ENCODE peak calls at places on chromosome 3, in ten cellular contexts. H, W, N, R, V, T, X, E, Z and L are unnamed samples.

GRCh38 chr3:27507515-27508266 is 23.5 kb upstream of the SLC4A7 start:
- DNase-seq in H (no peak), T (no peak), X (no peak), N (no peak), V (no peak), W (no peak), E (no peak), Z (no peak), R (no peak), L (peak)

GRCh38 chr3:148923592-148923991 is 58.5 kb downstream of the CPA3 start:
- DNase-seq in H (no peak), E (no peak), Z (no peak), N (no peak), W (no peak), R (no peak), X (no peak), T (no peak), V (no peak), L (no peak)

GRCh38 chr3:17938313-17938712 is 195.9 kb upstream of the TBC1D5 start:
- DNase-seq in T (no peak), V (no peak), E (no peak), R (no peak), H (no peak), X (no peak), Z (peak), N (no peak), W (no peak), L (no peak)

GRCh38 chr3:72036899-72037298 is 252.0 kb upstream of the PROK2 start:
- DNase-seq in E (no peak), T (peak), V (no peak), H (no peak), R (no peak), W (peak), Z (no peak), N (no peak), X (no peak), L (no peak)

GRCh38 chr3:101151286-101151901 is 158.2 kb upstream of the ABI3BP start:
- DNase-seq in W (peak), V (no peak), N (no peak), H (no peak), X (no peak), Z (no peak), E (no peak), T (no peak), R (no peak), L (no peak)

GRCh38 chr3:108474581-108474980 is 35.8 kb downstream of the MYH15 start:
- DNase-seq in X (no peak), T (no peak), E (no peak), N (no peak), R (no peak), Z (no peak), V (no peak), W (no peak), H (no peak), L (no peak)

GRCh38 chr3:134630506-134630905 is 20.3 kb downstream of the KY start:
- DNase-seq in R (no peak), E (no peak), W (peak), Z (no peak), N (no peak), V (no peak), H (no peak), T (no peak), X (no peak), L (peak)

GRCh38 chr3:128232421-128233180 is 79.3 kb downstream of the EEFSEC start:
- DNase-seq in W (no peak), X (no peak), Z (no peak), H (peak), R (no peak), N (no peak), E (no peak), T (no peak), V (no peak), L (no peak)

GRCh38 chr3:135034291-135034768 is 239.3 kb downstream of the EPHB1 start:
- DNase-seq in E (no peak), T (peak), X (no peak), V (no peak), H (no peak), W (no peak), Z (peak), R (no peak), N (no peak), L (no peak)

GRCh38 chr3:45583021-45583851 is 11.3 kb upstream of the LIMD1 start:
- DNase-seq in X (no peak), T (no peak), W (no peak), Z (no peak), N (no peak), R (peak), H (peak), V (no peak), E (no peak), L (no peak)
- H3K4me2 ChIP-seq in X (no peak), T (no peak), W (no peak), Z (no peak), N (no peak), R (peak), H (no peak), V (no peak), E (no peak), L (no peak)

DNA sequence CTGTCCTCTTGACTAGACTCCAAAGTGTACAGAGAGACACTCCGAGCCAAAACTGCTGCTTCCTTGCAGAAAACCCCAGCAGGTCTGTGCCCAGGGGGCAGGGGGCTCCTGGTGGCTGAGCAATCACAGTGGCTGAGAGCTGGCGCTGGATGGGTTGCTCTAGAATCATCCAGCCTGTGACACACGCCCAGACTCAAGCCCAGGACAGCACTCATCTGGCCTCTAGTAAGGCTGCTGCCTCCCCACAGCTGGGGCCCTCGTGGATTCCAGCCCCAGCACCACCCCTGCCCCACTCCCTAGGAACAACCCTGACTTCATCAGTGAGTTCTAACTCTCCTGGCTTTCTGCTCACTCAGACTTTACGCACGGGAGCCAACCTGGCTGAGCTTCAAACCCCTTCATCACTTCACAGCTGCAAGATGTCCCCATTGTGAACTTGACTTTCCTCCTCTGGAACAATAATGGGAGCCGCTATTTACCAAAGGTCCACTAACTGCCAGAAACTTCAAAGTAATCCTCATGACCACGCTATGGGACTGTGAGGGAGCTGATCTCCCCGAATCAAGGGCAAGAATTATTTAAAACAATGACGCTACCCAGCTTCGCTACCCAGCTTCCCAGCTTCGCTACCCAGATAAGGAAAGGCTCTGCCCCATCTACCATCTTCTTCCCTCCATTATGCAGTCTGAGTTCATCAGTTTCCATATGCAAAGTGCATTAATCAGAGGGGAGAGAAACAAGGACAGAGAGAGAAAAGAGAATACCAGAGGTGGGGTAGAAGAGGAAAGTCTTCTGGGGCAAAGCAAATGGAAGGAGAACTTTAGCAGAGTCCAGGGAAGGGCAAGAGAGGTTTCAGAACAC is 70.8 kb upstream of the SPATA12 start:
- DNase-seq in N (no peak), Z (no peak), T (no peak), E (no peak), H (no peak), R (peak), V (no peak), X (no peak), W (no peak), L (no peak)
- H3K4me2 ChIP-seq in N (no peak), Z (peak), T (peak), E (no peak), H (no peak), R (peak), V (no peak), X (peak), W (no peak), L (no peak)

GRCh38 chr3:53078656-53079055 is 32.8 kb upstream of the SFMBT1 start:
- DNase-seq in T (no peak), E (no peak), R (no peak), H (no peak), W (no peak), N (no peak), X (no peak), V (no peak), Z (no peak), L (no peak)
- H3K4me2 ChIP-seq in T (no peak), E (no peak), R (no peak), H (no peak), W (no peak), N (no peak), X (no peak), V (no peak), Z (no peak), L (no peak)

GRCh38 chr3:24069045-24069444 is 124.0 kb downstream of the NR1D2 start:
- DNase-seq in X (no peak), E (no peak), V (no peak), Z (peak), W (peak), N (no peak), H (no peak), T (peak), R (peak), L (peak)
- H3K4me2 ChIP-seq in X (no peak), E (no peak), V (no peak), Z (no peak), W (no peak), N (no peak), H (no peak), T (no peak), R (no peak), L (no peak)